ENCODE peak calls at places on chromosomes 1 and 21, in six cellular contexts. O is suprapubic skin, D is stomach, K is transverse colon, I is prostate gland, A is HL-60. Z is an unnamed sample.

GRCh38 chr1:13869172-13869797 is 169.3 kb downstream of the PRDM2 start:
- DNase-seq in O (no peak), D (no peak), K (no peak), I (no peak), A (no peak), Z (no peak)

GRCh38 chr1:62782197-62782886 is 1.6 kb upstream of the ATG4C start:
- DNase-seq in O (no peak), D (no peak), K (no peak), I (no peak), A (no peak), Z (no peak)

GRCh38 chr1:2327841-2328240 is 63.5 kb downstream of the MORN1 start:
- DNase-seq in O (no peak), D (no peak), K (no peak), I (no peak), A (no peak), Z (no peak)

GRCh38 chr1:59831529-59831928 is 16.8 kb downstream of the HOOK1 start:
- DNase-seq in O (no peak), D (no peak), K (no peak), I (no peak), A (no peak), Z (no peak)

GRCh38 chr1:36624466-36624865 is 141.8 kb upstream of the CSF3R start:
- DNase-seq in O (no peak), D (no peak), K (no peak), I (no peak), A (no peak), Z (no peak)

GRCh38 chr1:218701131-218701530 is 356.0 kb downstream of the TGFB2 start:
- DNase-seq in O (no peak), D (no peak), K (no peak), I (no peak), A (no peak), Z (no peak)

GRCh38 chr1:193456883-193457282 is 270.5 kb upstream of the B3GALT2 start:
- DNase-seq in O (no peak), D (no peak), K (no peak), I (no peak), A (no peak), Z (no peak)

GRCh38 chr1:200520740-200521139 is 99.8 kb downstream of the KIF14 start:
- DNase-seq in O (no peak), D (no peak), K (no peak), I (no peak), A (no peak), Z (no peak)

GRCh38 chr1:233336554-233337442 is 9.3 kb downstream of the MAP3K21 start:
- DNase-seq in O (no peak), D (no peak), K (no peak), I (no peak), A (no peak), Z (no peak)

GRCh38 chr1:203153989-203154821 is 21.4 kb downstream of the MYBPH start:
- DNase-seq in O (no peak), D (no peak), K (no peak), I (no peak), A (no peak), Z (no peak)

GRCh38 chr1:225467193-225468020 is 39.6 kb upstream of the LBR start:
- DNase-seq in O (no peak), D (peak), K (peak), I (no peak), A (peak), Z (peak)

GRCh38 chr21:25220954-25221353 is 386.3 kb downstream of the MRPL39 start:
- DNase-seq in O (no peak), D (no peak), K (no peak), I (no peak), A (no peak), Z (no peak)

GRCh38 chr21:34113842-34114241 is 40.5 kb downstream of the MRPS6 start:
- DNase-seq in O (no peak), D (no peak), K (no peak), I (no peak), A (no peak), Z (no peak)

GRCh38 chr1:4587721-4588120 is 66.7 kb upstream of the AJAP1 start:
- DNase-seq in O (no peak), D (no peak), K (no peak), I (no peak), A (no peak), Z (no peak)

GRCh38 chr1:236605030-236605806 is 902 bp upstream of the HEATR1 start:
- DNase-seq in O (no peak), D (no peak), K (no peak), I (no peak), A (no peak), Z (no peak)

GRCh38 chr1:227887697-227888403 is 59.9 kb downstream of the WNT9A start:
- DNase-seq in O (peak), D (peak), K (peak), I (peak), A (no peak), Z (peak)

GRCh38 chr1:117096871-117097842 is 24.4 kb downstream of the TRIM45 start:
- DNase-seq in O (no peak), D (no peak), K (no peak), I (no peak), A (no peak), Z (no peak)

GRCh38 chr1:54728027-54728426 is 12.4 kb downstream of the TTC4 start:
- DNase-seq in O (no peak), D (no peak), K (no peak), I (no peak), A (no peak), Z (no peak)

GRCh38 chr21:34221331-34222030 is 142.3 kb upstream of the KCNE2 start:
- DNase-seq in O (no peak), D (no peak), K (no peak), I (no peak), A (no peak), Z (no peak)

GRCh38 chr1:89126602-89127001 is 688 bp upstream of the GBP2 start:
- DNase-seq in O (no peak), D (no peak), K (no peak), I (no peak), A (no peak), Z (no peak)

GRCh38 chr1:215845224-215845902 is 278.3 kb downstream of the KCTD3 start:
- DNase-seq in O (no peak), D (no peak), K (no peak), I (no peak), A (no peak), Z (no peak)

GRCh38 chr1:117630423-117630998 is 24.7 kb downstream of the TENT5C start:
- DNase-seq in O (peak), D (no peak), K (no peak), I (no peak), A (no peak), Z (peak)

GRCh38 chr1:26537951-26538352 is 8.4 kb downstream of the RPS6KA1 start:
- DNase-seq in O (peak), D (no peak), K (peak), I (no peak), A (peak), Z (peak)

GRCh38 chr1:107362468-107362867 is 221.6 kb downstream of the NTNG1 start:
- DNase-seq in O (no peak), D (no peak), K (no peak), I (no peak), A (no peak), Z (no peak)

DNA sequence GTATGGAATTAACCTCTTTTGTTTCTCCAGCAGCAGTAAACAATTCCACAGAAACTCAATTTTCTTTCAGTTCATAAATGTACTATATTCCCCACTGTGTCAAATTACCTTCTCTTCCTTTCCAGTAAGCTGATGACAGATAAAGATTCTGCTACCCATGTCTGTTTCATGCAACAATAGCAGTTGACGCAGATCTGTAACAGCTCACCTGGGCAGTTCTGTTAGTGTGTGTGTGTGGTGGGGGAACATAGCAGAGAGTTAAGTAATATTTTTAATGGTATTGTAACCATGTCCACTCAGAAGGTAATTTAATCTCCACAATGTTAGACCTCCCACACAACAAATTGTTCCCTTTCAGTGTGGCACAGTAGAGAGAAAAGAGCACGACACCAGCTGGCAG is 225.0 kb downstream of the NTNG1 start:
- DNase-seq in O (no peak), D (no peak), K (no peak), I (no peak), A (no peak), Z (no peak)
- TF ChIP-seq POLR2AphosphoS5 in O (no peak), D (no peak), K (no peak), I (no peak), A (no peak), Z (no peak)

GRCh38 chr1:153922076-153922837 is 515 bp downstream of the GATAD2B start:
- DNase-seq in O (no peak), D (peak), K (no peak), I (peak), A (peak), Z (no peak)
- TF ChIP-seq POLR2AphosphoS5 in O (no peak), D (no peak), K (no peak), I (no peak), A (no peak), Z (no peak)

GRCh38 chr1:7640920-7641319 is 130.2 kb upstream of the VAMP3 start:
- DNase-seq in O (no peak), D (no peak), K (no peak), I (no peak), A (no peak), Z (no peak)
- TF ChIP-seq POLR2AphosphoS5 in O (no peak), D (no peak), K (no peak), I (no peak), A (no peak), Z (no peak)

DNA sequence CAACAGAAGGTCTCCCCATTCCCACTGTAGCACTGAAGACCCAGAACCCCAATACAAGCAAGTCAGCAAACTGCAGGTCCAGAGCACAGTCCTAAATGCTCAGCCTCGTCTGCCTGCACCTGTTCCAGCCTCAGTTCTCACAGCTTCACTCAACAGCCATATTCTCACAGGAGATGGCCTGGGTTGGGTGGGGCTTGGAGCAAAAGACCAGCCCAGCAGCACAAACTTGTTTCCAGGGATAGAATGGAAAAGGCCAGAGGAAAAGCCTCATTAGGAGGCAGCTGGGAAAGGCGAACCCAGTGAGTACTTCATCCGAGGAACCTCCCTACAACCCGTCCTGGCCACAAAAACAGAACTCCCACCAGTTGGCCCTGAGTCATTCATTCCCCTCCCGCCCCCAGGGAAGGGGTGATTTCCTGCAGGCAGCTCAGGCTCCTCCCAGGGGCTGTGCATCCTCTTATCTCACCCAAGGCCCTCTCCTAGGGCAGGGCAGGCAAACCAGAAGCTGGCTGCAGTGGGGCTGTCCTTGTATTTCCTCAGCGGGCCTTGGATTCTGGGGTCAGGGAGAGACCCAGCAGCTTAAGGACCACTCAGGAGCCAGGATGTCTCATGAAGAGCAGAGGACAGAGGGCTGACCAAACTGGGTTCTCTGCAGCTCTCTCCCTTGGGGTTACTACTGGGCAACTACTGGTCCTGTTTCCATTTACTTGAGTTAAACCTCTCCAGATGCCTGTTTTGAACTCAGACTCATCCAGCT is 7.4 kb upstream of the MPL start:
- DNase-seq in O (no peak), D (no peak), K (no peak), I (no peak), A (peak), Z (peak)
- TF ChIP-seq POLR2AphosphoS5 in O (no peak), D (no peak), K (no peak), I (no peak), A (no peak), Z (peak)

DNA sequence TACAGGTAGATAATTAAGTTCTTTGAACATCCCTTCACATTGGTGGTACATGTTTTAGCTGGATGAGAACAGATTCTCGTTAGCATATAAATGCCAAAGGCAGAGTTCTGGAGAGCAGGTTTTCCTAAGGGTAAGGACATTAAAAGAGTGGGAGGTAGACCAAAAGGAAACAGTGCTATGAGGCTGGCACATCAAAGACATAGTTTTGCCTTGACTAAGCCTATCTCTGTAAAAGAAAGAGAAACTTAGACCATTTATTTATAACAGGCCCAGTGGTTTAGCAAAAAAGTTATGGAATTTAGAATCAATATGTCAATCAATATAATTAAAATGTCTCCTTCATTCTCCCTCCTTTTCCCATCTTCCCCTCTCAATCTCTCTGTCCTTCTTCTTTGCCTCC is 210.0 kb upstream of the SGIP1 start:
- DNase-seq in O (no peak), D (no peak), K (no peak), I (no peak), A (no peak), Z (no peak)
- TF ChIP-seq POLR2AphosphoS5 in O (no peak), D (no peak), K (no peak), I (no peak), A (no peak), Z (no peak)

DNA sequence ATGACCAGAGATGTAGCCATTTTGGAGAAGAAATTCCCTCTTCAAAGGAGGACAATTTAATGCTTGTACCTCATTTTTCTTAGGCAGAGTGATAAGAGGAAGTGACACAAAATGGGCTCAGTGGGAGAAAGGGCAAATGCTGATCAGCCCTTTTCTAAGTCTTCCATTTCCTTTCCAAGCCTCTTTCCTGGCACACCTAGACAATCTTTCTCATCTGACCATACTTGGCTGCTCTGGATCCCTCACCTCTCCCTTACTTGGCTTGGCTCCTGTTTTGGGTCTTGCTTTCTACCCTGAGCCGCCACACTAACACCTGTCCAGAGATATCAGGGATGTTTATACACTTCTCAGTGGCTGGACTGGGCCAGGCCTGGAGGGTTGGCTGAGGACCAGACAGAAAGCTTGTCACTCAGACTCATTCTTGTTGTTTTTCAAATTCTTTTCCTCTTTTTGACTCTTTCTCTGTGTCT is 13.1 kb downstream of the TXNIP start:
- DNase-seq in O (no peak), D (peak), K (peak), I (no peak), A (no peak), Z (no peak)
- TF ChIP-seq POLR2AphosphoS5 in O (no peak), D (peak), K (no peak), I (peak), A (no peak), Z (no peak)

DNA sequence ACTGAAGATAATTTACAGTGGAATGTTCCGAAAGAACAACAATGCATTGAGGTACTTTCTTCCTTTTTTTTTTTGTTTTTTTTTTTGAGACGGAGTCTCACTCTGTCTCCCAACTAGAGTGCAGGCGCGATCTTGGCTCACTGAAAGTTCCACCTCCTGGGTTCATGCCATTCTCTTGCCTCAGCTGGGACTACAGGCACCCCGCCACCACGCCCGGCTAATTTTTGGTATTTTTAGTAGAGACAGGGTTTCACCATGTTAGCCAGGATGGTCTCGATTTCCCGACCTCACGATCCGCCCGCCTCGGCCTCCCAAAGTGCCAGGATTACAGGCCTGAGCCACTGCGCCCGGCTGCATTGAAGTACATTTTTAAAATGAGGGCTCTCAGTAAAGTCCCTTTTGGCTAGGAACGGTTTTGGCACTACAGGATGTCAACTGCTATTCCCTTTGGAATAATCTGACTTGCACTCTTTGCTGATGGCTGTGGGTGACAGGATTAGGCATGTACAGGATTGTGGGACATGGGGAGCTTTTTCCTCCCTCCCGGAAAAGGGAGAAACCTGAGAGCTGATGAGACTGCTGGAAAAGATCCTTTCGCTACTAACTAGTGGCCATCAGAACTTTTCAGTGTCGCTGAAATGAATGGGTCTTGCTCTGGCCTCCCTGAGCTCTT is 56.9 kb upstream of the EDEM3 start:
- DNase-seq in O (no peak), D (no peak), K (no peak), I (no peak), A (no peak), Z (no peak)
- TF ChIP-seq POLR2AphosphoS5 in O (no peak), D (no peak), K (no peak), I (no peak), A (no peak), Z (no peak)

DNA sequence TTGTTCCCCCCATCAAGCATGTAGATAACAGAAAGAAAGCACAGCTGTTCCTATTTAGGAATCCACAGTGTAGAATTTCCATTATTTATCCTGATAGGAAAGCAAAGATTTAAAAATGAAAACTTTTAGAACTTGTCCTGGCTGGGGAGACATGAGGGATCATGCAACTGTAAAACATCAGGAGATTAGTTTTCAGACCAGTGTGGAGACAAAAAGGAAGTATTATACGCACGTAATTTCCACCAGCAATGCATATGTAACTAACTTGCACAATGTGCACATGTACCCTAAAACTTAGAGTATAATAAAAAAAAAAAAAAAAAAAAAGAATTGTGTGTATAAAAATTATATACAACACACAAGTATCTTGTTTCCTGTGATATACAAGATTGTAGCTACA is 172.4 kb downstream of the NEGR1 start:
- DNase-seq in O (no peak), D (no peak), K (no peak), I (no peak), A (peak), Z (no peak)
- TF ChIP-seq POLR2AphosphoS5 in O (no peak), D (no peak), K (no peak), I (no peak), A (no peak), Z (no peak)